ENCODE peak calls at places on chromosomes 3 and 15, in four cellular contexts. C is IMR-90, W is hepatocyte, R is lower lobe of right lung. Y is an unnamed sample.

GRCh38 chr3:123335007-123335670 is 113.8 kb downstream of the ADCY5 start:
- DNase-seq in C (no peak), W (no peak), R (peak; percentile 10), Y (no peak)

GRCh38 chr15:43517354-43518072 is at the start of gene MAP1A:
- DNase-seq in C (peak; percentile 71), W (peak; percentile 76), R (no peak), Y (peak; percentile 54)

GRCh38 chr3:168100777-168101492 is 5.2 kb upstream of the GOLIM4 start:
- DNase-seq in C (peak; percentile 56), W (no peak), R (no peak), Y (peak; percentile 32)

GRCh38 chr3:58994746-58995330 is 55.0 kb downstream of the CFAP20DC start:
- DNase-seq in C (peak; percentile 79), W (peak; percentile 81), R (no peak), Y (peak; percentile 78)

GRCh38 chr3:32177702-32178198 is 60.7 kb upstream of the CMTM8 start:
- DNase-seq in C (peak; percentile 47), W (peak; percentile 86), R (no peak), Y (peak; percentile 92)

GRCh38 chr15:45732544-45733130 is 97.8 kb downstream of the SQOR start:
- DNase-seq in C (no peak), W (no peak), R (no peak), Y (no peak)

GRCh38 chr15:55742498-55742926 is 440 bp downstream of the PRTG start:
- DNase-seq in C (peak; percentile 22), W (peak; percentile 61), R (peak; percentile 49), Y (no peak)

GRCh38 chr3:136860541-136860940 is 1.5 kb upstream of the NCK1 start:
- DNase-seq in C (no peak), W (no peak), R (no peak), Y (peak; percentile 81)

GRCh38 chr3:88321696-88322095 is 171.9 kb downstream of the C3orf38 start:
- DNase-seq in C (no peak), W (no peak), R (no peak), Y (no peak)

GRCh38 chr3:13621381-13622221 is 72.7 kb downstream of the FBLN2 start:
- DNase-seq in C (no peak), W (no peak), R (no peak), Y (no peak)

GRCh38 chr15:70430029-70430428 is 332.3 kb upstream of the TLE3 start:
- DNase-seq in C (peak; percentile 77), W (peak; percentile 60), R (no peak), Y (peak; percentile 77)

GRCh38 chr3:14007006-14007405 is 117.7 kb downstream of the CHCHD4 start:
- DNase-seq in C (no peak), W (no peak), R (no peak), Y (no peak)

GRCh38 chr15:34039506-34040123 is 611 bp upstream of the AVEN start:
- DNase-seq in C (peak; percentile 45), W (no peak), R (no peak), Y (peak; percentile 36)

GRCh38 chr3:79410136-79410535 is 357.7 kb downstream of the ROBO1 start:
- DNase-seq in C (no peak), W (no peak), R (no peak), Y (no peak)

GRCh38 chr3:79410617-79411016 is 357.2 kb downstream of the ROBO1 start:
- DNase-seq in C (no peak), W (no peak), R (no peak), Y (no peak)

GRCh38 chr3:79405183-79405582 is 362.6 kb downstream of the ROBO1 start:
- DNase-seq in C (no peak), W (peak; percentile 4), R (no peak), Y (no peak)

DNA sequence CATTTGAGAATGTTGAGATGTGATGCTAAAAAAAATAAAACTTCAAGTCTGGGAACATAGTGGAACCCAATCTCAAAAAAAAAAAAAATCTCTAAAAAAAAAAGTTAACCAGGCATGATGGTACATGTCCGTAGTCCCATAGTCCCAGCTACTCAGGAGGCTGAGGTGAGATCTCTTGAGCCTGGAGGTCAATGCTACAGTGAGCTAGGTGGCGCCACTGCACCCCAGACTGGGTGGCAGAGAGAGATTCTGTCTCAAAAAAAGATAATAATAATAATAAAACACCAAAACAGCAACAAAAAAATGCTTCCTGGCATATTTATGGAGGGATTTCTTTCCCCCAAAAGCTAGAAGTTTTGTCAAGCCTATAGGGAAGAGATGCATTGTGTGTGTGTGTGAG is 361.6 kb downstream of the ROBO1 start:
- DNase-seq in C (no peak), W (peak; percentile 4), R (no peak), Y (no peak)
- TF ChIP-seq CTCF in C (no peak), W (peak; percentile 12), R (no peak), Y (peak; percentile 19)

DNA sequence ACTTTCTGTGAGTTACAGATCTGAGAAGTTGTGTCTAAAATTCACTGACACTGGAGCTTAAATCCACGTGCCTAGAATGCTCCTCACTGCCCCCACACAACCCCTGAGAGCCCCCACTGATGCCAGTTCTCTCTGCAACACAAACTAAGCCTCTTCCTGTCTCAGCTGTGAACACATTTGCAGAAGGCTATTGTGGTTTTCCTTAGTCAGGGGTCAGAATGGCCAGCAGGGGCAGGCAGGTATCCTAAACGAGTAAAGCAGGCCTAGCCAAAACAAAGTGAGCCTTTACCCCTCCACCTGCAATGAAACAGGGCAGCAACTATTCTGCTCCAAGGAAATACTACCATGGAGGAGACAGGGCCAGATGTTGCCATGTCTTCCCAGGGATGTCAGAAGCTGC is 78.6 kb downstream of the FHIT start:
- DNase-seq in C (no peak), W (no peak), R (no peak), Y (no peak)
- TF ChIP-seq CTCF in C (no peak), W (no peak), R (no peak), Y (no peak)

GRCh38 chr15:68113751-68114150 is 59.6 kb downstream of the PIAS1 start:
- DNase-seq in C (no peak), W (no peak), R (no peak), Y (no peak)
- TF ChIP-seq CTCF in C (no peak), W (no peak), R (no peak), Y (no peak)

GRCh38 chr15:49372366-49372765 is 50.7 kb upstream of the FGF7 start:
- DNase-seq in C (no peak), W (no peak), R (no peak), Y (no peak)

GRCh38 chr15:49366496-49366895 is 56.5 kb upstream of the FGF7 start:
- DNase-seq in C (no peak), W (no peak), R (no peak), Y (no peak)

DNA sequence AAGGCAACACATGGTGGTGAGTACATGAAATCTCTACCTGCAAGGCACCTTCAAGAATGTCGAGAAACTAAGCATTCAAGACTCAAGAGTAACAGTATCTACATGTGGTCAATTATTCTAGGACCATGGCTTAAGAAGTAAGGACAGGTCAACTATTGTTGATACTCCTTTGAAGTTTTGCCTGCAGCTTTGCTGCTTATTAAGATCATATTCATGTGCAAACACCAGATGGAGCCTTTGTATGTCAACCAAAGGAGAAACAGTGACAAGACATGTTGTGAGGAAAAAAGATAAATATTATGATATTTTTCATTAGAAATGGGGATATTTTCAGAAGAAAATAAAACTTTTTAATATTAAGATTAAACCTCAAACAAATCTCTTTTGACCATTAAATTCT is 52.3 kb upstream of the FGF7 start:
- DNase-seq in C (peak; percentile 39), W (no peak), R (no peak), Y (peak; percentile 53)
- TF ChIP-seq CTCF in C (peak; percentile 31), W (peak; percentile 31), R (no peak), Y (peak; percentile 36)

GRCh38 chr3:54954516-54954915 is 26.7 kb upstream of the LRTM1 start:
- DNase-seq in C (no peak), W (no peak), R (no peak), Y (no peak)

GRCh38 chr3:54950391-54951003 is 22.6 kb upstream of the LRTM1 start:
- DNase-seq in C (no peak), W (no peak), R (no peak), Y (no peak)

GRCh38 chr3:54954019-54954418 is 26.2 kb upstream of the LRTM1 start:
- DNase-seq in C (peak; percentile 92), W (peak; percentile 56), R (no peak), Y (peak; percentile 85)

GRCh38 chr3:54949491-54950044 is 21.7 kb upstream of the LRTM1 start:
- DNase-seq in C (no peak), W (no peak), R (no peak), Y (no peak)

GRCh38 chr3:54951405-54951804 is 23.5 kb upstream of the LRTM1 start:
- DNase-seq in C (peak; percentile 93), W (peak; percentile 86), R (peak; percentile 55), Y (peak; percentile 94)
- TF ChIP-seq CTCF in C (peak; percentile 92), W (peak; percentile 63), R (peak; percentile 45), Y (peak; percentile 82)

DNA sequence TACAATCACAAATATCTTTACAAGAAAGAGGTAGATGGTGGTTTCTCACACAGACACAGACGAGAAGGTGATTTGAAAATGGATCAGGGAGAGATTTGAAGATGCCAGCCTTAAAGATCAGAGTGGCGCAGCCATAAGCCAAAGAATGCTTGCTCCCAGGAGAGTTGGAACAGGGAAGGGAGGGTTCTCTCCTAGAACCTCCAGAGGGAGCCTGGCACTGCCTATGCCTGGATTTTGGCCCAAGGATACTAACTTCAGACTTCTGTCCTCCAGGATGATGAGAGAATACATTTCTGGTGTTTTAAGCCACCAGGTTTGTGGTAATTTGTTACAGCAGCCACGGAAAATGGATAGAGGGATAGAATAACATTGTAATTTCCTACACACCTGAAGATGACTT is 279.1 kb downstream of the FAM43A start:
- DNase-seq in C (no peak), W (no peak), R (no peak), Y (no peak)
- TF ChIP-seq CTCF in C (no peak), W (no peak), R (no peak), Y (no peak)

GRCh38 chr15:95826388-95826781 is 504.1 kb upstream of the NR2F2 start:
- DNase-seq in C (no peak), W (no peak), R (no peak), Y (no peak)

GRCh38 chr15:95832655-95833054 is 497.8 kb upstream of the NR2F2 start:
- DNase-seq in C (no peak), W (no peak), R (no peak), Y (no peak)

GRCh38 chr15:95826831-95827230 is 503.7 kb upstream of the NR2F2 start:
- DNase-seq in C (no peak), W (peak; percentile 17), R (no peak), Y (no peak)

GRCh38 chr15:95825672-95826387 is 504.7 kb upstream of the NR2F2 start:
- DNase-seq in C (no peak), W (no peak), R (no peak), Y (no peak)

GRCh38 chr15:95829062-95829461 is 501.4 kb upstream of the NR2F2 start:
- DNase-seq in C (no peak), W (no peak), R (no peak), Y (no peak)
- TF ChIP-seq CTCF in C (no peak), W (no peak), R (no peak), Y (no peak)

DNA sequence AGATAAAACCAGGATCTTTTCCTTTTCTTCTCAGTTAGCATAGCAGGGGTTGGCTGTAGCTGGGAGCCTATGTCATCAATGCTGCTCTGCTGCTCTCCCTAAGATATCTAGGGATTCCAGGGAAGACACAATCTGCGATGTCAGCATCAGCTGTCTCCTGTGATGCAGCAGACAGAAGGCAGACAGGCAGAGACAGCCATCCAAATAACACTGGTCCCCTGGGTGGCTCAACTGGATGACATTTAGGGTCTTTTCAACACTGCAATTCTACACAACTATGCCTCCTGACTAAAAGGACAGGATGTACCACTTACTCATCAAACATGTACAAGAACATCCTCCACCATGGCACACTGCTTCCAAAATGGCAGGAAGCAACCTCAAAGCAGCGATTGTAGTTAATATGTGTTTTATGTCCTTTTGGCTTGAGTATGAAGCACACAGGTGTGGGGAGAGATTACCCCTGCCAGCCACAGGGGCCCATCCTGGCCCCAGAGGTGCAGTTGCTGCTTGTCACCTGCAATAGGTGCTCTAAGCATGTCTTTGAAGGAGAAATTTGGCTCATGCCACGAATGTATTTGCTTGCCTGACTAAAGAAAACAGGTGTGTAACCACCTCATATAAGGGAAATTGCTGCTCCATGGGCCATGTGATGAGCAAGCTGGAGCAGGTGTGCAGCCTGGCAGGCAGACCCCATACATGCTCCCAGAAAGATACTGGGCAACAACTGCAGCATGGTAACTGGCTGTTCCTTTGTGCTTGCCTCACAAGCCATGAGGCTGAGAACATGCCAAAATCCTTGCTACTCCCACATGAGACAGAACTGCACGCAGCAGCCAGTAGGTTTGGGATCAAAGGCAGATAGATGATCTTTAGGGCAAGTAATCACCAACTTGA is 357.8 kb downstream of the VPS13C start:
- DNase-seq in C (no peak), W (no peak), R (no peak), Y (peak; percentile 31)
- TF ChIP-seq CTCF in C (no peak), W (no peak), R (no peak), Y (no peak)